ENCODE peak calls at places on chromosomes 7 and 10, in four cellular contexts. R is HepG2, D is IMR-90, A is astrocyte. U is an unnamed sample.

GRCh38 chr7:27101906-27102577 is 441 bp downstream of the HOXA2 start:
- DNase-seq in D (peak), R (no peak), A (peak), U (no peak)

GRCh38 chr10:125155669-125156068 is 4.7 kb downstream of the CTBP2 start:
- DNase-seq in D (no peak), A (no peak), R (no peak), U (no peak)

GRCh38 chr10:66982792-66983481 is 57.1 kb downstream of the LRRTM3 start:
- DNase-seq in R (no peak), D (no peak), A (no peak), U (no peak)

GRCh38 chr7:132577206-132578049 is 1.2 kb upstream of the PLXNA4 start:
- DNase-seq in D (peak), R (no peak), A (peak), U (peak)

GRCh38 chr7:80833289-80834104 is 85.4 kb downstream of the SEMA3C start:
- DNase-seq in D (peak), A (peak), R (no peak), U (no peak)

GRCh38 chr7:20164420-20165145 is 52.6 kb downstream of the MACC1 start:
- DNase-seq in A (peak), R (no peak), D (no peak), U (no peak)

GRCh38 chr7:128454808-128455555 is 696 bp upstream of the HILPDA start:
- DNase-seq in A (peak), R (no peak), D (peak), U (no peak)

GRCh38 chr7:143002856-143003255 is 24.1 kb downstream of the OR9A2 start:
- DNase-seq in R (no peak), A (no peak), D (no peak), U (no peak)

GRCh38 chr10:87538092-87538795 is 33.6 kb downstream of the MINPP1 start:
- DNase-seq in R (no peak), A (peak), D (no peak), U (no peak)

GRCh38 chr10:125102216-125102615 is 58.1 kb downstream of the CTBP2 start:
- DNase-seq in R (peak), D (peak), A (peak), U (no peak)

GRCh38 chr10:114017873-114018272 is 25.8 kb upstream of the ADRB1 start:
- DNase-seq in R (no peak), D (no peak), A (no peak), U (no peak)

GRCh38 chr7:47778153-47778661 is 170.1 kb downstream of the PKD1L1 start:
- DNase-seq in D (no peak), A (peak), R (peak), U (no peak)

GRCh38 chr10:76971565-76972170 is 665.9 kb downstream of the KCNMA1 start:
- DNase-seq in A (no peak), D (no peak), R (no peak), U (no peak)

GRCh38 chr7:150379590-150380379 is 655 bp downstream of the ZNF775 start:
- DNase-seq in D (no peak), R (no peak), A (no peak), U (no peak)

GRCh38 chr10:34045571-34046190 is 711.2 kb upstream of the NRP1 start:
- DNase-seq in A (peak), R (no peak), D (peak), U (no peak)

GRCh38 chr7:33773053-33773452 is 132.3 kb upstream of the BMPER start:
- DNase-seq in D (peak), R (no peak), A (peak), U (no peak)

GRCh38 chr10:101892782-101893391 is 49.3 kb upstream of the KCNIP2 start:
- DNase-seq in D (peak), A (peak), R (no peak), U (no peak)

GRCh38 chr7:148296994-148297644 is 293.4 kb upstream of the C7orf33 start:
- DNase-seq in D (no peak), A (no peak), R (no peak), U (no peak)

GRCh38 chr7:78041409-78041808 is 242.8 kb downstream of the PHTF2 start:
- DNase-seq in R (no peak), D (no peak), A (no peak), U (no peak)

GRCh38 chr7:127981965-127982364 is 49.3 kb downstream of the LRRC4 start:
- DNase-seq in D (no peak), R (no peak), A (no peak), U (no peak)

GRCh38 chr10:72337039-72337629 is 17.6 kb downstream of the DNAJB12 start:
- DNase-seq in A (no peak), R (peak), D (peak), U (peak)

GRCh38 chr10:72334832-72335393 is 19.8 kb downstream of the DNAJB12 start:
- DNase-seq in A (peak), D (peak), R (peak), U (no peak)

GRCh38 chr10:72336259-72337038 is 18.3 kb downstream of the DNAJB12 start:
- DNase-seq in A (no peak), R (no peak), D (no peak), U (no peak)

GRCh38 chr10:72334196-72334831 is 20.4 kb downstream of the DNAJB12 start:
- DNase-seq in D (peak), A (peak), R (no peak), U (no peak)

DNA sequence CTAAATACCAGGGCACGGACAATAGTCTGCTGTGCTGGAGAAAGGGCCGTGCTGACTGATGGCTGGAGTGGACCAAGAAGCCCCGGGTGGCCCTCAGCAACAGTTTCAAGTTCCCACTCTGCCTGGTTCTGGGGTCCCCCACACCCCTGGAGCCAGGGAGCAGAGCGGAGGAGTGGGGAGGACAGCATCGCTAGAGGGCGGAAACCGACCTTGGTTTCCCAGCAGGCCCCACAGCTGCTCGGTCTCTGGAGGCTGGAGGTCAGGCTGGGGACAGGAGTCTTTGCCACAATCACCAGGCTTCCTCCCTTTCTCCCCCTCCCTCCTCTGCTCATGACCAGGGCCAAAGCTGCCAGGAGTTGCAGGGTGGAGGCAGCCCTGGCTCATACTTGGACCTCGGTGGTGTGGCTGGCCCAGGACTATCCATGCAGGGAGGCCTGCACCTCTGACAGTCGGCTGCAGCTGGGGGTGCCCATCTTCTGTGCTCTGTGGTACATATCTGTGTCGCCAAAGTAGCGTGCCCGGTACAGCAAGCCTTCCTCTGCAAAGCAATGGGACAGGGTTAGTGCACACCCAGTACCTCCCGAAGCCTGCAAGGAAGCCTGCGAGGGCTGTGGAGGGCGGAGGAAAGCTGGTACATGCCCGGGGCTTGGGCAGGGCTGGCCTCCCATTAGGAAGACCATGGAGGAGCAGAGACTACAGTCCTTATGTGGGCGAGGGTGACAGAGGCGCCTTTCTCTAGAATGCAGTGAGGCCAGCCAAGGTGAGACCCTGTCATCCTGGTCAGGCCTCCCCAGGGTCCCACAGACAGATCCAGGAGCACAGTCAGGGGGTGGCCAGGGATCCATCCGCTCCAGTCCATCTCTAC is 19.1 kb downstream of the DNAJB12 start:
- DNase-seq in D (no peak), A (no peak), R (no peak), U (no peak)
- TF ChIP-seq CTCF in D (no peak), A (no peak), R (peak), U (no peak)

GRCh38 chr7:50595538-50596102 is 30.4 kb upstream of the DDC start:
- DNase-seq in D (peak), A (peak), R (peak), U (no peak)

GRCh38 chr7:50603288-50603687 is 38.1 kb upstream of the DDC start:
- DNase-seq in R (no peak), A (no peak), D (no peak), U (no peak)

GRCh38 chr7:50598455-50599343 is 33.5 kb upstream of the DDC start:
- DNase-seq in R (no peak), D (no peak), A (no peak), U (no peak)

GRCh38 chr7:50596484-50596883 is 31.3 kb upstream of the DDC start:
- DNase-seq in A (no peak), D (no peak), R (no peak), U (no peak)

DNA sequence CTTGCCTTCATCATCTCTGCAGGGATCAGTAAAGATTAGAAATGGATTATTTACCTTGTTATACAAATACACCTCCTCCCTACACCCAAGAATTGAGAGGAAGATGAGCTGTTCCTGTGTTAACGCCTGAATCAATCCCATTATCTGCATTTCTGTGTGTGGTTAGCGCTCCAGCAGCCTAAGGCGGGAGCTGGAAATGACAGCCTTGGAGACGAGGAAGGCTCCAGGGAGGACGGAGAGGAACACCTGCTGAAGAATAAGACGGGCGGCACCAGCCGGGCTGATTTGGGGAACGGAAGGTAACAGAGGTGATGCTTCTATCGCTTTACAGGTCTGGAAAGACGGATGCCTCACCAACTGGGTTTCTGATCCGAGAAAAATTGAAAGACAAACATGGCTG is 34.2 kb upstream of the DDC start:
- DNase-seq in A (no peak), R (no peak), D (no peak), U (no peak)
- TF ChIP-seq CTCF in A (no peak), R (no peak), D (no peak), U (no peak)

DNA sequence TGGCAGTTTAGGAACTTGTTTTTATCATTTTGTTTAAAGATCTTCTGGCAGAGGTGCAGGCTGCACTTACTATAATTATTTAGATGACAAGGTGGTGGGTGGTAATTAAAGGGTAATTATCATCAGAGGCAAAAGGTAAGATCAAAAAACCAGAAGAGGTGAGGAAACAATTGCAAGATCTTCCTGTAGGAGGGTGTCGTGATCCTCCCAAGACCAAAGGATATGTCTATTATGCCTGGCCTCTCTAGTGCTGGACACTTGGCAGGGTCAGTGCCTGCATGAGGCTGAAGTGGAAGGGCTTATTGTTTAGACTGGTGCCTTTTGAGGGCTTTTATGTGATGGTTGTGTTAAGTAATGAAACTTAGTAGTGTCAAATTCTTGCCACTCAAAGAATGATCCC is 1.8 kb upstream of the WAPL start:
- DNase-seq in R (peak), D (peak), A (no peak), U (no peak)
- TF ChIP-seq CTCF in R (peak), D (peak), A (peak), U (no peak)

GRCh38 chr10:14889318-14889717 is 10.7 kb downstream of the SUV39H2 start:
- DNase-seq in A (no peak), D (no peak), R (no peak), U (no peak)
- TF ChIP-seq CTCF in A (peak), D (peak), R (no peak), U (no peak)

DNA sequence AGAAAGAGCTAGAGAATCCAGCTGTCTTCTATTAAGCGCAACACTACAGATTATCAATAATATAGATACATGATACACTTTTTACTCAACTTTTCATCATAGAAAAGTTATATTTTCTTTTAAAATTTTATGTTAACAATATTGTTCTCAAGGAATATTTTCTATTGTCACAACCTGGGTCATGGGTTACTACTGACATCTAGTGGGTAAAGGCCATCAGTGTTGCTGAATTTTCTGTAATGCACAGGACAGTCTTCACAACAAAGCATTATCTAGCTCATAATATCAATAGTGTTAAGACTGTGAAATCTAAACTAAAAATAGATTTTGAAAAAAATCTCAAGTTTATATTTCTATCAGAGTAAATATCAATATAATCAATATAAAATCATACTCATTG is 209.8 kb downstream of the ZNF33B start:
- DNase-seq in A (no peak), R (peak), D (no peak), U (no peak)
- TF ChIP-seq CTCF in A (peak), R (peak), D (peak), U (peak)

GRCh38 chr7:129610709-129611245 is 743 bp upstream of the NRF1 start:
- DNase-seq in D (no peak), A (no peak), R (no peak), U (no peak)

GRCh38 chr7:129613016-129613337 is 1.5 kb downstream of the NRF1 start:
- DNase-seq in A (no peak), D (no peak), R (no peak), U (no peak)

GRCh38 chr7:129609666-129610065 is 1.9 kb upstream of the NRF1 start:
- DNase-seq in R (no peak), A (no peak), D (no peak), U (no peak)

GRCh38 chr7:129612112-129613015 is 844 bp downstream of the NRF1 start:
- DNase-seq in A (no peak), D (peak), R (no peak), U (no peak)

DNA sequence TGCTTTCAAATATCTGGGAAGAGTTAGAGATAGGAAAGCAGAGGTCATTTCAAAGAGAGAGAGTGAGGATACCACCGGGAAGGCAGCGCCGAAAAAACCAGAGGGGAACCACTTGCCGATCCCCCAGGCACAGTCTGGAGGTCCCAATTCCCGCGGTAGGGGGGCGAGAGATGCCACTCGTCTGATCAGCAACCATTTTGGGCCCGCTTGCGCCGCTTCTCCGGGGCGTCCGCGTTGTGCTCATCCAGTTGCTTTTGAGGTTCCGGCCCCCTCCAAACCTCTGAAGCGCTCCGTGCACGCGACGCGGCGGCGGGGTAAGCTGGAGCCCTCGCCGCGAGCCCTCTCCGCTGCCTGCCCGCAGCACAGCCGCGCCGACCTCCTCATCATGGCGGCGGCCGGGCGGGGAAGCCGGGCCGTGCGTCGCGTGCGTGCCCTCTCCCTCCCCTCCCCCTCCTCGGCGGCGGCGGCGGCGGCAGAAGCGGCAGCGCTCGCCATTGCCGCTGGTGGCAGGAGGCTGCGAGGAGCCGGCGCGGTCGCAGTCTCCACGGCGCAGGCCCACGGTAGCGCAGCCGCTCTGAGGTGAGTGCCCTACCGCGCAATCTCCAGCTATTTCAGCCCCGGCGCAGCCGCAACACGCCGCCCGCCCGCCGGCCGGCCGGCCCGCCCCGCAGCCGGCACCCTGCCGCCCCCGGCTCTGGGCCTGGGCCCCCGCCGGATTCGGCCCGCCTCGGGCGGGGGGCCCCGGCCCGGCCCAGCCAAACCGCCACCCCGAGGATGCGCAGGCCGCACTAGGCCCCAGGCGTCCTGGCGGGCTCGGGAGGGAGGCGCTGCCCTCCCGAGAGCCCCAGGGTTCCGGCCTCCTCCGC is at the start of gene NRF1:
- DNase-seq in A (peak), R (peak), D (peak), U (peak)
- TF ChIP-seq CTCF in A (no peak), R (peak), D (peak), U (peak)

DNA sequence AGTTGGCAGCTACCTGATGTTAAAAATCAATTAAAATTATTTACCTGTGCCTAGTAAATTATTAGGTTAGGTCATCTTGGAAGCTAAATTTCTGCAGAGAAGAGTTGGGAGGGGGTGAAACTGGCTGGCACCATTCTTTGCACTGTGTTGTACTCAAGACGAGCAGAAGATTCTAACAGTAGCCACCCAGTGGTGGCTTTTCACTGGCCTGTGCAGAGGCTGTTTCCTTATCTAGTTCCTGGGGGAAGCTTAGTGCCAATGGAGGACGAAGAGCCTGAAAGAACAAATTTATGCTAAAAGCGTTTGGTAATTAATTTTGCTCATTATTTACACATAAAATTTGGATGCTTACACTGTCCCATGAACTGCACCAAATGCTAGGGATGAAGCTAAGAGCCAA is 595.3 kb downstream of the XPNPEP1 start:
- DNase-seq in A (no peak), R (no peak), D (no peak), U (no peak)
- TF ChIP-seq CTCF in A (no peak), R (no peak), D (no peak), U (no peak)

GRCh38 chr7:123208793-123209192 is 9.0 kb upstream of the SLC13A1 start:
- DNase-seq in A (no peak), R (peak), D (no peak), U (no peak)
- TF ChIP-seq CTCF in A (no peak), R (peak), D (no peak), U (peak)

GRCh38 chr10:29306688-29307087 is 17.8 kb downstream of the LYZL1 start:
- DNase-seq in D (no peak), A (no peak), R (no peak), U (no peak)

GRCh38 chr10:29302499-29302898 is 13.6 kb downstream of the LYZL1 start:
- DNase-seq in A (no peak), D (no peak), R (no peak), U (no peak)

GRCh38 chr10:29301359-29301910 is 12.6 kb downstream of the LYZL1 start:
- DNase-seq in D (no peak), A (no peak), R (no peak), U (no peak)

GRCh38 chr10:29305031-29305335 is 16.1 kb downstream of the LYZL1 start:
- DNase-seq in D (no peak), R (no peak), A (peak), U (no peak)

DNA sequence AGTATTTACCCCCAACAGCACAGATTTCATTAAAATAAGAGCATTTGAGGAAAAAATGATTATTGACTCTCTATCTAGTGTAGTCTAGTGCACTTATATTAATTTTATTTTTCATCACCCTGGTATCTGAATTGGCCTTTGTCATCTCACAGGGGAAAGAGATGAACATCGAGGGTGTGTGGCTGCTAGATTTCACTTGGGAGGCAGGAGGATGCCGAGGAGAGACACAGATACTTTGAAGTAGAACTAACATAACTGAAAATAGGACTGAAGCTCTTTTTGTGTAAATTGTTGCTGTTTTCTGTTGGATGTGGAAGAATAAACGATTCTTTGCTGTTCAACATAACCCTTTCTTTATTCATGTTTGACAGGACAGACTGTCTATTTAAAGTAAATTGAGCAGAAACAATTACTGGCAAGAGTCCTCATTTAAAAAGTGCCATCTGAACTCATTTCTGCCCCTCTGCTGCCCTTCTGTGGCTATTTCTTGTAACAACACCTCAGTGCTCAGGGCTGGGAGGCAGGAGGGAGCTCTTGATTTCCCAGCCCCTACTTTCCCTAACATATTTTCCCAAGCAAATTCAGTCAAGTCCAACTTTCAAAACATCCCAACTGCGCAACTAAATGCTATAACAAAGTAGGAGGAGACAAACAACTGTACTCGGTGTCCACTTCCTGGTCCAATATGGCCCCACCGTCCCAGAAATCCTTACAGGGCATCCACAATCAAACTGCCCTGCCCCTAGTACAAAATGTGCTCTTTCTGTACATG is 15.6 kb downstream of the LYZL1 start:
- DNase-seq in R (peak), A (peak), D (peak), U (no peak)
- TF ChIP-seq CTCF in R (peak), A (peak), D (peak), U (peak)